ENCODE peak calls at places on chromosomes 11 and 22, in six cellular contexts. One of them, this sample, is unnamed.

GRCh38 chr11:92131289-92131890 is 93.2 kb upstream of the FAT3 start:
- DNase-seq in T-cell: no peak
- DNase-seq in germinal center: no peak
- DNase-seq in NCI-H1092: no peak
- DNase-seq in GM12891: no peak
- DNase-seq in AG09309: peak; percentile 18
- DNase-seq in this sample: no peak

GRCh38 chr11:15695096-15695721 is 580.5 kb downstream of the INSC start:
- DNase-seq in T-cell: no peak
- DNase-seq in germinal center: no peak
- DNase-seq in NCI-H1092: peak; percentile 34
- DNase-seq in GM12891: no peak
- DNase-seq in AG09309: no peak
- DNase-seq in this sample: no peak

GRCh38 chr22:31826443-31826842 is 72.6 kb downstream of the DEPDC5 start:
- DNase-seq in T-cell: no peak
- DNase-seq in germinal center: no peak
- DNase-seq in NCI-H1092: no peak
- DNase-seq in GM12891: no peak
- DNase-seq in AG09309: no peak
- DNase-seq in this sample: no peak

GRCh38 chr11:134074766-134075165 is 5.9 kb downstream of the JAM3 start:
- DNase-seq in T-cell: no peak
- DNase-seq in germinal center: no peak
- DNase-seq in NCI-H1092: no peak
- DNase-seq in GM12891: no peak
- DNase-seq in AG09309: no peak
- DNase-seq in this sample: no peak

GRCh38 chr22:26835929-26836528 is 178.6 kb downstream of the MIAT start:
- DNase-seq in T-cell: peak; percentile 27
- DNase-seq in germinal center: peak; percentile 63
- DNase-seq in NCI-H1092: no peak
- DNase-seq in GM12891: peak; percentile 37
- DNase-seq in AG09309: no peak
- DNase-seq in this sample: peak; percentile 11

GRCh38 chr22:38428714-38429113 is 26.3 kb downstream of the KCNJ4 start:
- DNase-seq in T-cell: no peak
- DNase-seq in germinal center: no peak
- DNase-seq in NCI-H1092: no peak
- DNase-seq in GM12891: no peak
- DNase-seq in AG09309: no peak
- DNase-seq in this sample: no peak

GRCh38 chr11:833114-833791 is 501 bp downstream of the CD151 start:
- DNase-seq in T-cell: no peak
- DNase-seq in germinal center: no peak
- DNase-seq in NCI-H1092: no peak
- DNase-seq in GM12891: no peak
- DNase-seq in AG09309: no peak
- DNase-seq in this sample: no peak

GRCh38 chr22:47107431-47107830 is 345.0 kb downstream of the TBC1D22A start:
- DNase-seq in T-cell: no peak
- DNase-seq in germinal center: no peak
- DNase-seq in NCI-H1092: no peak
- DNase-seq in GM12891: no peak
- DNase-seq in AG09309: peak; percentile 52
- DNase-seq in this sample: no peak

GRCh38 chr22:42388130-42388797 is 43.9 kb downstream of the NFAM1 start:
- DNase-seq in T-cell: no peak
- DNase-seq in germinal center: no peak
- DNase-seq in NCI-H1092: peak; percentile 90
- DNase-seq in GM12891: no peak
- DNase-seq in AG09309: no peak
- DNase-seq in this sample: no peak

GRCh38 chr22:45972091-45972867 is 4.7 kb downstream of the WNT7B start:
- DNase-seq in T-cell: no peak
- DNase-seq in germinal center: no peak
- DNase-seq in NCI-H1092: no peak
- DNase-seq in GM12891: no peak
- DNase-seq in AG09309: no peak
- DNase-seq in this sample: no peak

GRCh38 chr11:9688716-9689511 is 25.0 kb downstream of the SWAP70 start:
- DNase-seq in T-cell: no peak
- DNase-seq in germinal center: peak; percentile 29
- DNase-seq in NCI-H1092: no peak
- DNase-seq in GM12891: no peak
- DNase-seq in AG09309: peak; percentile 41
- DNase-seq in this sample: peak; percentile 57

GRCh38 chr22:30296851-30297250 is 7.5 kb upstream of the CASTOR1 start:
- DNase-seq in T-cell: no peak
- DNase-seq in germinal center: no peak
- DNase-seq in NCI-H1092: no peak
- DNase-seq in GM12891: no peak
- DNase-seq in AG09309: no peak
- DNase-seq in this sample: no peak

GRCh38 chr22:32823024-32823730 is 21.7 kb downstream of the TIMP3 start:
- DNase-seq in T-cell: no peak
- DNase-seq in germinal center: no peak
- DNase-seq in NCI-H1092: peak; percentile 3
- DNase-seq in GM12891: no peak
- DNase-seq in AG09309: no peak
- DNase-seq in this sample: no peak

GRCh38 chr11:1569251-1569780 is 2.8 kb downstream of the DUSP8 start:
- DNase-seq in T-cell: no peak
- DNase-seq in germinal center: no peak
- DNase-seq in NCI-H1092: no peak
- DNase-seq in GM12891: no peak
- DNase-seq in AG09309: no peak
- DNase-seq in this sample: no peak

GRCh38 chr11:95152878-95153856 is 63.5 kb downstream of the ENDOD1 start:
- DNase-seq in T-cell: no peak
- DNase-seq in germinal center: peak; percentile 38
- DNase-seq in NCI-H1092: no peak
- DNase-seq in GM12891: no peak
- DNase-seq in AG09309: no peak
- DNase-seq in this sample: no peak

GRCh38 chr11:84812351-84813083 is 814.6 kb downstream of the DLG2 start:
- DNase-seq in T-cell: no peak
- DNase-seq in germinal center: no peak
- DNase-seq in NCI-H1092: no peak
- DNase-seq in GM12891: no peak
- DNase-seq in AG09309: no peak
- DNase-seq in this sample: no peak

This sample was measured in CD4-positive, CD25-positive, alpha-beta regulatory T cell.